ENCODE peak calls at places on chromosome 4, in eight cellular contexts. A is A673; P is left ventricle myocardium inferior; Z is Calu3; X is CD4-positive, alpha-beta T cell; F is astrocyte of the spinal cord; N is heart left ventricle; I is nephron progenitor cell. M is an unnamed sample.

GRCh38 chr4:28469886-28470285 is 1609.2 kb downstream of the STIM2 start:
- DNase-seq in P (no peak), X (no peak), F (peak), Z (no peak), A (no peak), N (no peak), I (no peak), M (no peak)

GRCh38 chr4:106409901-106410889 is 41.6 kb upstream of the GIMD1 start:
- DNase-seq in I (no peak), N (no peak), Z (no peak), A (no peak), X (no peak), F (no peak), P (no peak), M (no peak)

GRCh38 chr4:45472490-45472889 is 651.4 kb downstream of the GABRG1 start:
- DNase-seq in P (no peak), X (no peak), I (no peak), N (no peak), Z (no peak), A (no peak), F (no peak), M (no peak)

GRCh38 chr4:184408021-184408710 is 66.2 kb downstream of the IRF2 start:
- DNase-seq in Z (no peak), F (peak), I (no peak), A (peak), P (no peak), N (no peak), X (no peak), M (no peak)

GRCh38 chr4:139639654-139640053 is 26.0 kb upstream of the MGST2 start:
- DNase-seq in I (no peak), N (no peak), P (no peak), X (no peak), Z (no peak), F (no peak), A (no peak), M (no peak)

GRCh38 chr4:108738307-108738706 is 24.5 kb downstream of the ETNPPL start:
- DNase-seq in N (no peak), I (no peak), P (no peak), F (no peak), X (no peak), A (no peak), Z (no peak), M (no peak)

GRCh38 chr4:39855909-39856512 is 121.7 kb downstream of the PDS5A start:
- DNase-seq in N (no peak), A (peak), F (peak), Z (no peak), P (no peak), I (no peak), X (no peak), M (no peak)

GRCh38 chr4:53128959-53129358 is 236.9 kb downstream of the SCFD2 start:
- DNase-seq in F (no peak), P (peak), I (no peak), N (peak), A (no peak), X (no peak), Z (no peak), M (no peak)

GRCh38 chr4:57053508-57053907 is 56.7 kb downstream of the IGFBP7 start:
- DNase-seq in Z (no peak), I (no peak), A (no peak), P (no peak), N (no peak), F (peak), X (no peak), M (no peak)

GRCh38 chr4:71266090-71266794 is 72.6 kb upstream of the SLC4A4 start:
- DNase-seq in I (no peak), X (no peak), N (peak), A (no peak), F (peak), Z (no peak), P (no peak), M (no peak)

GRCh38 chr4:31793907-31794306 is 1073.7 kb downstream of the PCDH7 start:
- DNase-seq in N (no peak), P (no peak), I (no peak), Z (no peak), X (no peak), F (peak), A (no peak), M (no peak)

GRCh38 chr4:176002007-176002623 is 63.5 kb upstream of the WDR17 start:
- DNase-seq in Z (peak), F (no peak), A (peak), I (peak), P (no peak), N (peak), X (no peak), M (peak)

GRCh38 chr4:157220026-157220881 is at the start of gene GRIA2:
- DNase-seq in F (peak), X (no peak), Z (no peak), A (peak), N (peak), I (peak), P (no peak), M (no peak)

GRCh38 chr4:122086338-122086737 is 65.8 kb upstream of the BLTP1 start:
- DNase-seq in N (no peak), Z (no peak), X (no peak), P (no peak), I (no peak), A (no peak), F (no peak), M (no peak)

GRCh38 chr4:87108142-87108546 is 112.3 kb downstream of the KLHL8 start:
- DNase-seq in F (peak), I (no peak), A (peak), P (no peak), X (no peak), Z (peak), N (peak), M (no peak)

GRCh38 chr4:41070516-41071281 is 143.6 kb downstream of the APBB2 start:
- DNase-seq in A (no peak), P (no peak), Z (no peak), X (no peak), N (no peak), I (no peak), F (no peak), M (no peak)

GRCh38 chr4:158845166-158846041 is 76.6 kb downstream of the FNIP2 start:
- DNase-seq in F (no peak), A (no peak), Z (no peak), P (no peak), N (no peak), X (no peak), I (no peak), M (no peak)

GRCh38 chr4:103802766-103803165 is 83.0 kb upstream of the TACR3 start:
- DNase-seq in P (no peak), N (no peak), X (no peak), I (no peak), A (no peak), F (no peak), Z (no peak), M (no peak)
- TF ChIP-seq CTCF in P (no peak), N (no peak), X (no peak), I (no peak), A (no peak), F (no peak), Z (no peak), M (no peak)

GRCh38 chr4:152585036-152585439 is 49.1 kb upstream of the FBXW7 start:
- DNase-seq in F (no peak), X (no peak), Z (no peak), P (no peak), A (no peak), N (no peak), I (no peak), M (no peak)

GRCh38 chr4:152578670-152579069 is 42.8 kb upstream of the FBXW7 start:
- DNase-seq in F (no peak), Z (no peak), P (no peak), I (no peak), N (no peak), A (no peak), X (no peak), M (no peak)

GRCh38 chr4:152579107-152579764 is 43.3 kb upstream of the FBXW7 start:
- DNase-seq in N (no peak), A (no peak), X (no peak), P (no peak), F (no peak), I (no peak), Z (no peak), M (no peak)

GRCh38 chr4:152579916-152580315 is 44.0 kb upstream of the FBXW7 start:
- DNase-seq in A (no peak), X (no peak), N (no peak), P (no peak), I (no peak), F (no peak), Z (no peak), M (no peak)

DNA sequence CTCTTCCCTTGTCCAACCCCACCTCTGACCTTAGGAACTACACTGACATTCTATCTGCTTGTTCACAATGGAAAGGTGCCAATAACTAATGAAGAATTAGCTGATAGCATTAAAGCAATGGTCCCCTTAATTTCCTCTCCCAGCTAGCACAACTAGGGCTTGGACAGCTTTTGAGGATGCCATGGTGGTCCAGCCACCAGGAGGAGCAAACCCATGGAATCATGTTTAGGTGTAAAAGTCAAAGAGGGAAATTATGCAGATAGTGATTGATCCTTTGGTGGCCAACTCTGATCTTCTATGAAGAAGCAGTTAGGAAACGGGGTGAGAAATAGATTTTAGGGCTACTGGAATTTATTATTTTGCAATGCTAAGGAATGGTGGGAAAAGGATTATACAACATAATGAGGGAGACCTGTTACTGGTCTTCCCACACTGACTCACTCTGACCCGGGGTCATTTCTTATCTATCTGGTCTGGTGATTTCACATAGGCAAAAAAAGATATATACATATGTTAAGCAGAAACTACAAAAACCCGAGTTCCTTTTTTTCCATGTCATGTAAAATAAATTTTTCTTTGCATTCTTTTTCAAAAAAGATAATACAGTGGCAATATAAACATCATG is 45.8 kb upstream of the FBXW7 start:
- DNase-seq in A (no peak), Z (no peak), P (no peak), X (no peak), F (no peak), N (no peak), I (no peak), M (no peak)
- TF ChIP-seq CTCF in A (peak), Z (no peak), P (no peak), X (no peak), F (peak), N (no peak), I (no peak), M (no peak)

GRCh38 chr4:74134500-74134852 is 23.4 kb upstream of the MTHFD2L start:
- DNase-seq in Z (no peak), N (no peak), P (no peak), F (no peak), A (no peak), I (no peak), X (no peak), M (no peak)
- TF ChIP-seq CTCF in Z (no peak), N (no peak), P (no peak), F (no peak), A (no peak), I (no peak), X (peak), M (no peak)

GRCh38 chr4:76257824-76258223 is 6.3 kb downstream of the FAM47E start:
- DNase-seq in N (no peak), I (no peak), P (no peak), Z (no peak), A (no peak), F (no peak), X (no peak), M (no peak)
- TF ChIP-seq CTCF in N (no peak), I (no peak), P (no peak), Z (no peak), A (no peak), F (no peak), X (no peak), M (no peak)

DNA sequence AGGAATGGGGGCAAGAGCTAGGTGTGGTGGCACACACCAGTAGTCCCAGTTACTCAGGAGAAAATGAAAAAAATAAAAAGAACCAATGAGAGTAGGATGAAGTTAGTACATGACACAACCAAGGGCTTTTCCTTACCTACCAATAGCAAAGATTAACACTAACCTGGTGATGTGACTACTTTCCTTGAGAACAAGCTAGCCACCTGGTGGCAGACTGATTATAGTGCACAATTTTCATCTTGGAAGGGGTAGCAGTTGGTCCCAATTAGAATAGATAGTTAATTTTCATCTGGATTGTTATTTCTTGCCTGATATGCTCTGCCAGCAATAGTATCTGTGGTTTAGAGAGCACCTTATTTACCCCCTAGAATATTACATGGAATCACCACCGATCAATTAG is 1216.8 kb upstream of the PABPC4L start:
- DNase-seq in N (no peak), X (no peak), A (peak), P (no peak), F (no peak), Z (no peak), I (no peak), M (no peak)
- TF ChIP-seq CTCF in N (no peak), X (no peak), A (peak), P (no peak), F (peak), Z (peak), I (peak), M (no peak)

GRCh38 chr4:37454263-37454800 is 209.8 kb downstream of the NWD2 start:
- DNase-seq in A (no peak), F (no peak), X (no peak), Z (no peak), P (no peak), I (no peak), N (no peak), M (no peak)

GRCh38 chr4:37453361-37454262 is 209.1 kb downstream of the NWD2 start:
- DNase-seq in Z (peak), F (peak), A (peak), P (peak), N (peak), X (peak), I (peak), M (peak)

GRCh38 chr4:37451646-37452045 is 207.1 kb downstream of the NWD2 start:
- DNase-seq in X (no peak), Z (no peak), A (no peak), P (no peak), N (no peak), I (no peak), F (no peak), M (no peak)

GRCh38 chr4:37450911-37451310 is 206.4 kb downstream of the NWD2 start:
- DNase-seq in F (no peak), N (no peak), A (no peak), Z (no peak), X (no peak), I (no peak), P (no peak), M (no peak)

DNA sequence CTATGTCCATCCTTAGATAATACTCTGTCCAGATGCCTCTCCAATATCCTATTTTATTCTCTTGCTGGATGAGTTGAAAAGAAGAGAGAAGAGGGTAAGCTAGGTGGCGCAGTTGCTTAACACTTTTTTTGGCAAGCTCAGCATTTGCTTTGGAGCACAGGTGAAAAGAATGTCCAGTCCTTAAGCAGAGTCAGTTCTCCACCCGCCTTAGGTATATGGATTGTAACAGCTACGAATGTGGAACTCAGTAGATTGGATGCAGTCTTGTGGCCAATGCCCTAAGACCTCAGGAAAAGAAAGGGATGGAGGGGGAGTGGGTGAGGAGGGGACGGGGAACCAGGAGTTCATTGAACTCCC is 208.4 kb downstream of the NWD2 start:
- DNase-seq in Z (peak), N (no peak), A (peak), I (peak), F (peak), P (no peak), X (peak), M (no peak)
- TF ChIP-seq CTCF in Z (no peak), N (peak), A (peak), I (peak), F (peak), P (peak), X (peak), M (no peak)

M was measured in activated B cell treated with CpG ODN at 0.5 μM for 24 hours.